ENCODE peak calls at places on chromosomes 12 and 14, in five cellular contexts. G is lung; W is activated CD4-positive, CD25-positive, alpha-beta regulatory T cell treated with anti-CD3 and anti-CD28 coated beads, Interleukin-2, amount 50 U/mL, for 72 hours; N is LoVo; H is heart right ventricle. L is an unnamed sample.

GRCh38 chr12:6839482-6840201 is 1.1 kb upstream of the GNB3 start:
- DNase-seq in G (no peak), W (no peak), N (no peak), H (no peak), L (no peak)

GRCh38 chr14:104267895-104268294 is 129.5 kb downstream of the KIF26A start:
- DNase-seq in G (no peak), W (no peak), N (no peak), H (no peak), L (no peak)

GRCh38 chr12:3280967-3281366 is 203.8 kb downstream of the TSPAN9 start:
- DNase-seq in G (no peak), W (no peak), N (no peak), H (no peak), L (no peak)

GRCh38 chr14:51789631-51790030 is 70.8 kb upstream of the GNG2 start:
- DNase-seq in G (no peak), W (no peak), N (peak), H (no peak), L (peak)

GRCh38 chr12:111248221-111248620 is 120.7 kb downstream of the PHETA1 start:
- DNase-seq in G (peak), W (no peak), N (no peak), H (no peak), L (no peak)

GRCh38 chr12:58529114-58529665 is 391.1 kb downstream of the LRIG3 start:
- DNase-seq in G (no peak), W (no peak), N (no peak), H (no peak), L (no peak)

GRCh38 chr12:104507672-104508071 is 50.9 kb downstream of the CHST11 start:
- DNase-seq in G (no peak), W (no peak), N (no peak), H (no peak), L (no peak)

GRCh38 chr12:76929499-76929898 is 50.7 kb upstream of the CSRP2 start:
- DNase-seq in G (no peak), W (no peak), N (no peak), H (no peak), L (no peak)

GRCh38 chr12:79690606-79691298 is at the start of gene PAWR:
- DNase-seq in G (peak), W (peak), N (peak), H (peak), L (peak)

GRCh38 chr12:13075114-13075471 is 28.4 kb downstream of the GSG1 start:
- DNase-seq in G (no peak), W (no peak), N (no peak), H (no peak), L (no peak)

GRCh38 chr14:97046991-97047390 is 249.8 kb downstream of the VRK1 start:
- DNase-seq in G (no peak), W (no peak), N (no peak), H (no peak), L (no peak)

GRCh38 chr12:102992720-102993119 is 35.2 kb downstream of the ASCL1 start:
- DNase-seq in G (no peak), W (no peak), N (no peak), H (no peak), L (no peak)

GRCh38 chr14:55588259-55588699 is 8.3 kb downstream of the KTN1 start:
- DNase-seq in G (no peak), W (no peak), N (no peak), H (no peak), L (no peak)

GRCh38 chr12:53966385-53967133 is 6.4 kb upstream of the HOXC11 start:
- DNase-seq in G (no peak), W (no peak), N (no peak), H (no peak), L (no peak)

GRCh38 chr14:53613404-53614253 is 343.0 kb downstream of the BMP4 start:
- DNase-seq in G (no peak), W (no peak), N (peak), H (no peak), L (peak)

GRCh38 chr12:915090-915489 is 34.4 kb downstream of the RAD52 start:
- DNase-seq in G (no peak), W (no peak), N (no peak), H (no peak), L (no peak)

GRCh38 chr14:75442166-75442565 is 14.3 kb downstream of the JDP2 start:
- DNase-seq in G (no peak), W (no peak), N (no peak), H (no peak), L (no peak)

GRCh38 chr12:52907092-52907810 is 2.4 kb upstream of the KRT8 start:
- DNase-seq in G (peak), W (no peak), N (peak), H (no peak), L (no peak)

GRCh38 chr14:88868558-88869159 is 44.2 kb downstream of the TTC8 start:
- DNase-seq in G (no peak), W (no peak), N (peak), H (no peak), L (peak)

GRCh38 chr14:69101331-69101826 is 51.5 kb downstream of the DCAF5 start:
- DNase-seq in G (no peak), W (no peak), N (peak), H (peak), L (peak)

GRCh38 chr12:92933606-92934005 is 4.5 kb upstream of the EEA1 start:
- DNase-seq in G (no peak), W (no peak), N (no peak), H (no peak), L (no peak)

GRCh38 chr14:56135001-56135400 is 16.8 kb downstream of the PELI2 start:
- DNase-seq in G (no peak), W (no peak), N (no peak), H (no peak), L (no peak)

GRCh38 chr14:54617467-54617866 is 50.5 kb downstream of the SAMD4A start:
- DNase-seq in G (no peak), W (no peak), N (no peak), H (no peak), L (no peak)

GRCh38 chr14:58887931-58888330 is 250.2 kb downstream of the DACT1 start:
- DNase-seq in G (no peak), W (no peak), N (no peak), H (no peak), L (no peak)

GRCh38 chr14:85479306-85479705 is 50.6 kb upstream of the FLRT2 start:
- DNase-seq in G (no peak), W (no peak), N (no peak), H (no peak), L (no peak)

GRCh38 chr12:6958609-6959375 is 7.6 kb downstream of the PTPN6 start:
- DNase-seq in G (no peak), W (peak), N (no peak), H (peak), L (no peak)

GRCh38 chr14:94853920-94854319 is 84.0 kb upstream of the GSC start:
- DNase-seq in G (no peak), W (no peak), N (no peak), H (no peak), L (no peak)

GRCh38 chr14:90555126-90556049 is 158.6 kb downstream of the CALM1 start:
- DNase-seq in G (no peak), W (no peak), N (no peak), H (no peak), L (no peak)

GRCh38 chr12:120856980-120857379 is 47.2 kb downstream of the SPPL3 start:
- DNase-seq in G (no peak), W (no peak), N (no peak), H (no peak), L (peak)

GRCh38 chr12:124480469-124481256 is 86.7 kb downstream of the NCOR2 start:
- DNase-seq in G (no peak), W (peak), N (no peak), H (no peak), L (no peak)

L was measured in HCT116.